ENCODE peak calls at places on chromosomes 13 and 19, in six cellular contexts. S is NCI-H1092 treated with DMSO at 0.1 percent for 48 hours; O is heart right ventricle; D is stimulated activated CD8-positive, alpha-beta memory T cell treated with anti-CD3 and anti-CD28 coated beads, Interleukin-4, amount 100 ng/mL, for 4 hours; U is stimulated activated CD4-positive, alpha-beta T cell treated with anti-CD3 and anti-CD28 coated beads, Interleukin-15, amount 100 ng/mL, for 24 hours; L is activated CD4-positive, CD25-positive, alpha-beta regulatory T cell. I is an unnamed sample.

GRCh38 chr19:46875234-46875633 is 14.4 kb downstream of the ARHGAP35 start:
- DNase-seq in L (no peak), U (no peak), S (no peak), D (no peak), O (no peak), I (no peak)

GRCh38 chr13:72246396-72246795 is 379.4 kb upstream of the DACH1 start:
- DNase-seq in U (no peak), L (no peak), O (no peak), S (no peak), D (no peak), I (no peak)

GRCh38 chr13:74132152-74132767 is 1.9 kb downstream of the KLF12 start:
- DNase-seq in S (no peak), U (peak; percentile 28), O (no peak), D (no peak), L (no peak), I (no peak)

GRCh38 chr13:29683041-29683440 is 87.6 kb upstream of the SLC7A1 start:
- DNase-seq in S (no peak), O (no peak), D (no peak), U (no peak), L (no peak), I (no peak)

GRCh38 chr13:104854007-104854406 is 1681.5 kb downstream of the EFNB2 start:
- DNase-seq in U (no peak), O (no peak), S (no peak), L (no peak), D (no peak), I (no peak)

GRCh38 chr13:20988909-20989735 is 72.3 kb downstream of the LATS2 start:
- DNase-seq in S (no peak), D (no peak), U (no peak), L (no peak), O (no peak), I (no peak)

GRCh38 chr13:96020155-96020575 is 33.0 kb downstream of the UGGT2 start:
- DNase-seq in U (peak; percentile 2), S (peak; percentile 84), L (no peak), D (no peak), O (no peak), I (no peak)

GRCh38 chr19:1691589-1692290 is 39.3 kb upstream of the TCF3 start:
- DNase-seq in D (no peak), U (no peak), S (no peak), O (no peak), L (no peak), I (no peak)

GRCh38 chr13:78600317-78600899 is 2.9 kb downstream of the POU4F1 start:
- DNase-seq in D (no peak), L (no peak), S (no peak), U (no peak), O (no peak), I (no peak)

GRCh38 chr13:99505814-99506269 is 4.6 kb downstream of the TM9SF2 start:
- DNase-seq in L (no peak), O (no peak), U (no peak), D (no peak), S (no peak), I (no peak)

GRCh38 chr19:35693835-35694599 is 10.3 kb upstream of the ZBTB32 start:
- DNase-seq in D (peak; percentile 75), U (peak; percentile 93), L (peak; percentile 83), S (peak; percentile 74), O (peak; percentile 81), I (peak; percentile 92)

GRCh38 chr13:98103942-98104880 is 38.7 kb upstream of the FARP1 start:
- DNase-seq in L (no peak), S (no peak), U (no peak), D (no peak), O (no peak), I (no peak)

GRCh38 chr19:17772172-17772571 is 20.9 kb downstream of the FCHO1 start:
- DNase-seq in U (no peak), S (no peak), D (no peak), L (no peak), O (no peak), I (no peak)

GRCh38 chr13:94020833-94021232 is 458.6 kb downstream of the DCT start:
- DNase-seq in L (no peak), D (no peak), U (no peak), S (no peak), O (no peak), I (no peak)

GRCh38 chr13:45178349-45179142 is 22.3 kb downstream of the KCTD4 start:
- DNase-seq in S (no peak), D (no peak), O (no peak), L (no peak), U (no peak), I (no peak)

GRCh38 chr19:10625003-10625761 is at the start of gene SLC44A2:
- DNase-seq in L (no peak), S (peak; percentile 11), D (no peak), U (no peak), O (peak; percentile 84), I (peak; percentile 92)

GRCh38 chr19:29563688-29564087 is 37.9 kb downstream of the VSTM2B start:
- DNase-seq in L (no peak), D (no peak), U (no peak), O (no peak), S (no peak), I (no peak)

GRCh38 chr19:41706741-41707501 is 1.5 kb upstream of the CEACAM5 start:
- DNase-seq in U (peak; percentile 80), D (peak; percentile 21), L (peak; percentile 68), O (peak; percentile 23), S (peak; percentile 84), I (peak; percentile 88)

GRCh38 chr19:35507561-35507960 is 5.9 kb downstream of the DMKN start:
- DNase-seq in U (no peak), S (no peak), L (no peak), D (no peak), O (no peak), I (no peak)

GRCh38 chr19:5808120-5808816 is 3.4 kb downstream of the NRTN start:
- DNase-seq in S (no peak), L (no peak), O (no peak), D (no peak), U (no peak), I (no peak)

GRCh38 chr13:110015253-110015652 is 228.9 kb upstream of the IRS2 start:
- DNase-seq in D (no peak), U (no peak), O (no peak), S (peak; percentile 76), L (no peak), I (no peak)

GRCh38 chr19:3459322-3459881 is 20.9 kb downstream of the SMIM24 start:
- DNase-seq in O (peak; percentile 76), D (no peak), L (no peak), U (no peak), S (no peak), I (peak; percentile 63)

GRCh38 chr19:6677924-6678689 is 8.1 kb upstream of the TNFSF14 start:
- DNase-seq in O (peak; percentile 33), L (no peak), U (peak; percentile 72), S (no peak), D (no peak), I (no peak)

GRCh38 chr19:28497137-28497536 is 715.8 kb downstream of the UQCRFS1 start:
- DNase-seq in S (no peak), L (no peak), D (no peak), U (no peak), O (no peak), I (no peak)

GRCh38 chr13:35388979-35389378 is 87.5 kb downstream of the MAB21L1 start:
- DNase-seq in U (no peak), S (no peak), O (peak; percentile 2), L (no peak), D (no peak), I (no peak)

GRCh38 chr13:31081316-31081715 is 80.4 kb downstream of the HSPH1 start:
- DNase-seq in O (no peak), L (no peak), S (no peak), U (no peak), D (no peak), I (no peak)

GRCh38 chr19:13887039-13887438 is 10.1 kb downstream of the NANOS3 start:
- DNase-seq in L (no peak), D (peak; percentile 38), U (no peak), O (no peak), S (no peak), I (peak; percentile 85)

GRCh38 chr19:48450863-48451262 is 4.5 kb upstream of the KCNJ14 start:
- DNase-seq in O (no peak), D (no peak), U (no peak), L (no peak), S (no peak), I (no peak)

GRCh38 chr19:48994035-48994386 is 324 bp downstream of the RUVBL2 start:
- DNase-seq in L (no peak), U (no peak), S (no peak), O (no peak), D (no peak), I (no peak)

GRCh38 chr19:897442-898039 is 4.3 kb downstream of the RNU6-9 start:
- DNase-seq in U (no peak), L (no peak), O (no peak), S (no peak), D (no peak), I (no peak)

GRCh38 chr13:64362564-64362963 is 2867.6 kb downstream of the PCDH9 start:
- DNase-seq in L (no peak), U (no peak), D (no peak), O (no peak), S (no peak), I (no peak)

GRCh38 chr13:106052200-106052767 is 483.2 kb downstream of the EFNB2 start:
- DNase-seq in O (no peak), D (no peak), L (no peak), U (no peak), S (no peak), I (no peak)

GRCh38 chr19:40907968-40908735 is 26.1 kb upstream of the CYP2A7 start:
- DNase-seq in U (peak; percentile 81), O (no peak), D (peak; percentile 5), L (no peak), S (no peak), I (no peak)

GRCh38 chr13:113162783-113163685 is 4.6 kb downstream of the PROZ start:
- DNase-seq in S (peak; percentile 53), L (no peak), D (no peak), U (no peak), O (no peak), I (no peak)

GRCh38 chr13:32409561-32410440 is 18.1 kb downstream of the N4BP2L1 start:
- DNase-seq in D (no peak), U (no peak), L (no peak), S (peak; percentile 19), O (peak; percentile 46), I (no peak)

I was measured in left colon.